ENCODE peak calls at places on chromosome 1, in four cellular contexts. U, W, D and O are unnamed samples.

GRCh38 chr1:182617734-182618288 is 13.6 kb upstream of the RGS16 start:
- DNase-seq in W (no peak), D (no peak), U (peak; percentile 10), O (peak; percentile 7)

GRCh38 chr1:101136739-101137138 is 100.1 kb upstream of the S1PR1 start:
- DNase-seq in W (no peak), U (peak; percentile 19), D (no peak), O (no peak)

GRCh38 chr1:154851392-154852177 is 18.5 kb downstream of the KCNN3 start:
- DNase-seq in W (no peak), U (no peak), D (no peak), O (peak; percentile 80)

GRCh38 chr1:245704765-245705164 is 550.0 kb downstream of the KIF26B start:
- DNase-seq in D (no peak), W (no peak), U (peak; percentile 58), O (peak; percentile 9)

GRCh38 chr1:52423771-52424170 is 19.4 kb downstream of the PRPF38A start:
- DNase-seq in W (no peak), U (no peak), D (no peak), O (no peak)

GRCh38 chr1:46489638-46490602 is at the start of gene DMBX1:
- DNase-seq in W (no peak), U (no peak), D (peak; percentile 54), O (peak; percentile 100)

GRCh38 chr1:22117851-22118250 is 25.0 kb downstream of the WNT4 start:
- DNase-seq in U (no peak), D (no peak), W (peak; percentile 74), O (no peak)

GRCh38 chr1:100358210-100358609 is 5.9 kb downstream of the CDC14A start:
- DNase-seq in W (no peak), U (no peak), D (no peak), O (peak; percentile 14)

GRCh38 chr1:170678196-170678595 is 14.3 kb downstream of the PRRX1 start:
- DNase-seq in D (no peak), W (no peak), U (peak; percentile 49), O (no peak)

GRCh38 chr1:101238041-101238515 is 1.3 kb downstream of the S1PR1 start:
- DNase-seq in U (no peak), W (no peak), D (no peak), O (peak; percentile 39)

GRCh38 chr1:173377266-173377665 is 99.9 kb upstream of the PRDX6 start:
- DNase-seq in W (no peak), D (no peak), U (no peak), O (no peak)

GRCh38 chr1:2547210-2548067 is 8.7 kb upstream of the TNFRSF14 start:
- DNase-seq in U (no peak), D (no peak), W (no peak), O (peak; percentile 87)

GRCh38 chr1:26469558-26469957 is 2.7 kb upstream of the HMGN2 start:
- DNase-seq in D (no peak), U (no peak), W (peak; percentile 27), O (no peak)

GRCh38 chr1:223243441-223244050 is 100.5 kb upstream of the TLR5 start:
- DNase-seq in U (no peak), W (no peak), D (no peak), O (no peak)

GRCh38 chr1:200893411-200893901 is 1.2 kb upstream of the INAVA start:
- DNase-seq in U (no peak), D (no peak), W (no peak), O (no peak)

GRCh38 chr1:16191916-16192545 is 20.4 kb downstream of the ARHGEF19 start:
- DNase-seq in D (no peak), U (no peak), W (no peak), O (no peak)

DNA sequence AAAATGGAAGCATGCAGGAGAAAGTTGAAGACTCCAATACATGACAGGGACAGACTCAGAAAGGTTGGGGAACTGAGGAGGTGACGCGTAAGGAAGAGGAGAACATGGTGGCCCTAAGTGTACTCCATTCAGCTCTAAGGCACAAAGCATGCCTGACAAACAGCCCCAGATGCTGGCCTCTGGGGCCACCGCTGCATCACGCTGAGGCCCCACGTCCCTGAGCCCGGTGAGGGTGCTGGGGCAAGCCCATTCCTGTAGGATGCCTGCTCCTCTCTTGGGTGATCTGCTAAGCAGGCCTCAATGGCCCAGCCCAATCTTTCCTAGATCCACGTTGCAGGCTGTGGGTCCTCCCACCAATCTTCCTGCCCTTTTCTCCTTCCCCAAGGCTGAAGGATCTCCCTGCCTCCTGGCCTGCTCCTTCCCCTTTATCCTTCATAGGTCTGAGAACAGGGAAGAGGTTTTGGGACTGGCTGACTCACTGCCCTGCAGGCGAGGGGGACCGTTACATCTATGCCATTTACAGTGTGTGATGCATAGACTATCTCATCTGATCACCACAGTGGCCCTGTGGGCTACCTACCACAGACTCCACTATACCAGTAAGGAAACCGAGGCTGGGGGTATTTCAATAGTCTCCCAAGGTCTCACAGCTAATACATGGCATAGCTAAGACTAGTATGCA is 16.8 kb upstream of the NID1 start:
- DNase-seq in U (no peak), D (no peak), W (no peak), O (no peak)
- H3K27me3 ChIP-seq in U (no peaks in the 10 kb centered on the region), D (no peaks in the 10 kb centered on the region), W (no peaks in the 10 kb centered on the region), O (no peaks in the 10 kb centered on the region)

DNA sequence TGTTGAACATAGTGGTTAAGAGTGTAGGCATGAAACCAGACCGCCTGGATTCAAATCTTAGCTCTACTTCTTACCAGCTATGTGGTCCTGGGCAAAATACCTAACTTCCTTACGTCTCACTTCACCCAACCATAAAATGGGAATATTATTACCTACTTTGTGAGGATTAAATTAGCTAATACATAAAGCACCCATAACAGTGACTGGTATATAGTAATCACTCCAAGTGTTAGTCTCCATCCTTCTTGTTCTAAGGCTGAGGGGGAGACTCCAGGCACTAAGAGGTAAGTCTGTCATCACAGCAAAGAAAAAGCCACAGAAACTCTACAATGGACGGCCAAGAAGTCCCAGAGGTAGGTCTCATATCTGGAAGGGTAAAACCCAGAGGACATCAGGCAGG is 2.8 kb downstream of the SMG5 start:
- DNase-seq in U (no peak), W (no peak), D (no peak), O (no peak)
- H3K4me3 ChIP-seq in U (no peak overlapping the region), W (no peak overlapping the region), D (no peak overlapping the region), O (no peak overlapping the region)

GRCh38 chr1:78297828-78298227 is 192.9 kb upstream of the PTGFR start:
- DNase-seq in D (no peak), U (no peak), W (no peak), O (no peak)

GRCh38 chr1:78291872-78292271 is 198.9 kb upstream of the PTGFR start:
- DNase-seq in W (no peak), U (no peak), D (no peak), O (no peak)

GRCh38 chr1:78291443-78291842 is 199.3 kb upstream of the PTGFR start:
- DNase-seq in W (no peak), D (no peak), U (no peak), O (no peak)

GRCh38 chr1:78289606-78290005 is 201.2 kb upstream of the PTGFR start:
- DNase-seq in U (no peak), W (no peak), D (no peak), O (no peak)

GRCh38 chr1:78292361-78292760 is 198.4 kb upstream of the PTGFR start:
- DNase-seq in W (no peak), U (peak; percentile 51), D (no peak), O (no peak)
- H3K36me3 ChIP-seq in W (no peaks in the 10 kb centered on the region), U (no peaks in the 10 kb centered on the region), D (no peaks in the 10 kb centered on the region), O (no peaks in the 10 kb centered on the region)

DNA sequence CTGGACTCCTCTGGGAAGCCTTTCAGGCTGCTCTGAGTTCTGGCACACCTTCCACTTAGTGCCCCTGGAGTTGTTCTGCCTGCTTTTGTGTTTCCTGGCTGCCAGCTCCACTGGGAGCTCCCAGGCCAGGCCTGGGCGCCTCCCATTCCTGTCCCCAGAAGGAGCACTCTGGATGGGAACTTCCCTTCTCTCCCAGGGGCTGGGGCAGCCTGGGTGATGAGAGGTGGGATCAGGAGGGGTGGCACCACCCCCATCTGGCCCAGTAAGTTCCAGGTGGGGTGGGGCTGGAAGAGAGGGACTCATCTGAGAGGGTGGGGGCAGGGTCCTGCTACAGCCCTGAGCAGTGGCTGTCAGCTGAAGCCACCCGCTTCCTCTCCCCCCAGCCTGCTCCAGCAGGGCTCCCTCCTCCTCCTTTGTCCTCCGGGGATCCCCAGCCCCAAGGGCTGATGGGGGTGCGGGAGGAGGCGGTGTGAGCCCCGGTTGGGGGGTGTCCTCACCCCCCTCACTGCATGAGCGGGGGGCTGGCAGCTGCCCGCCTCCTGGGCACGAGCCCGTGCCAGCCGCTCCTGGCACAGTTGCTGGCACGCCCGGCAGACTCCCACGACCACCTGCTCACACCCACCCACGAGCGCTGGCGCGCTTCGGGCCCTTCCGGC is 4.7 kb downstream of the FOXO6 start:
- DNase-seq in D (no peak), W (peak; percentile 64), U (no peak), O (peak; percentile 83)
- H3K27me3 ChIP-seq in D (peaks cover 75% of the 10 kb centered on the region), W (no peaks in the 10 kb centered on the region), U (peaks cover 77% of the 10 kb centered on the region), O (peaks cover 70% of the 10 kb centered on the region)

GRCh38 chr1:56774067-56774609 is 45.1 kb downstream of the FYB2 start:
- DNase-seq in U (no peak), W (no peak), D (no peak), O (no peak)
- H3K4me3 ChIP-seq in U (no peak overlapping the region), W (no peak overlapping the region), D (no peak overlapping the region), O (no peak overlapping the region)

GRCh38 chr1:218411101-218411500 is 66.0 kb downstream of the TGFB2 start:
- DNase-seq in U (no peak), D (no peak), W (no peak), O (no peak)
- H3K36me3 ChIP-seq in U (peaks cover 6% of the 10 kb centered on the region), D (peaks cover 19% of the 10 kb centered on the region), W (no peaks in the 10 kb centered on the region), O (no peaks in the 10 kb centered on the region)

GRCh38 chr1:39727221-39727931 is 11.3 kb upstream of the PPIE start:
- DNase-seq in D (no peak), W (no peak), U (no peak), O (no peak)

GRCh38 chr1:39727932-39728317 is 10.8 kb upstream of the PPIE start:
- DNase-seq in D (no peak), U (no peak), W (no peak), O (no peak)

GRCh38 chr1:39729842-39730241 is 8.8 kb upstream of the PPIE start:
- DNase-seq in W (no peak), U (no peak), D (no peak), O (no peak)

GRCh38 chr1:39726600-39726999 is 12.1 kb upstream of the PPIE start:
- DNase-seq in W (no peak), D (no peak), U (no peak), O (no peak)

DNA sequence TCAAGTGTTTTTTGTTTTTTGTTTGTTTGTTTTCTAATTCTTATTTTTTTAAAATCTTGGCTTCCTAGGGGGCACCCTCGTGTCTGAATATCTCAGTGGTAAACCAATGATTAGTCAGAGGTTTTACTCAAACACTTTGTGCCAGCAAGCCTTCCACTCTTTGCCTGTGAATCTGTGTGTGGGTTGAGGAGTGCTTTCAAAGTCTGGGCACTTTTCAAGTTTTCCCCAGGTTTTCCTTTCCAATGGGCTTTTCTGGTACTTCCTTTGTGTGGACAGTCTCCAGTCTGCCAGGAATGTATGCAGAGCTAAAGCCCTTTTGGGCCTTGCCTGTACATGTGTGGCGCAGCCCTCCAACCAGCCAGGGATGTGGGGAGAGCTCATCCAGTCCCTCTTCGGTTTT is 9.7 kb upstream of the PPIE start:
- DNase-seq in D (no peak), W (no peak), U (peak; percentile 9), O (no peak)
- H3K27me3 ChIP-seq in D (peaks cover 99% of the 10 kb centered on the region), W (no peaks in the 10 kb centered on the region), U (peaks cover 56% of the 10 kb centered on the region), O (peaks cover 87% of the 10 kb centered on the region)

GRCh38 chr1:32509939-32510338 is 29.3 kb upstream of the ZBTB8A start:
- DNase-seq in U (no peak), W (no peak), D (no peak), O (no peak)
- H3K4me3 ChIP-seq in U (no peak overlapping the region), W (no peak overlapping the region), D (no peak overlapping the region), O (no peak overlapping the region)

GRCh38 chr1:6658359-6658758 is 33.7 kb downstream of the THAP3 start:
- DNase-seq in U (no peak), W (no peak), D (no peak), O (no peak)
- H3K36me3 ChIP-seq in U (peaks cover 14% of the 10 kb centered on the region), W (no peaks in the 10 kb centered on the region), D (peaks cover 41% of the 10 kb centered on the region), O (peaks cover 6% of the 10 kb centered on the region)